ENCODE peak calls at places on chromosomes 4 and X, in four cellular contexts. D, H, A and N are unnamed samples. For H3K36me3, the result is how much of the 10 kb centered on the place peaks cover.

GRCh38 chr4:128338634-128339355 is 51.2 kb upstream of the PGRMC2 start:
- DNase-seq in A (no peak), D (no peak), H (no peak), N (no peak)

GRCh38 chr4:47383829-47384427 is 79.6 kb downstream of the COMMD8 start:
- DNase-seq in H (peak), A (no peak), D (no peak), N (no peak)

GRCh38 chr4:100839712-100840111 is 321.9 kb upstream of the EMCN start:
- DNase-seq in A (no peak), D (no peak), H (no peak), N (no peak)

GRCh38 chrX:104660092-104660491 is 94.1 kb downstream of the IL1RAPL2 start:
- DNase-seq in H (no peak), A (no peak), D (no peak), N (no peak)

GRCh38 chr4:125750827-125751466 is 436.2 kb downstream of the FAT4 start:
- DNase-seq in H (peak), A (peak), D (no peak), N (no peak)

GRCh38 chrX:151359931-151360871 is 36.8 kb upstream of the VMA21 start:
- DNase-seq in D (no peak), A (peak), H (peak), N (no peak)

GRCh38 chr4:134001057-134001456 is 200.5 kb downstream of the PABPC4L start:
- DNase-seq in H (no peak), A (no peak), D (no peak), N (no peak)

GRCh38 chrX:154824638-154825037 is 9.8 kb downstream of the SMIM9 start:
- DNase-seq in H (no peak), D (no peak), A (no peak), N (no peak)

GRCh38 chr4:184769285-184769825 is 35.5 kb upstream of the CENPU start:
- DNase-seq in D (no peak), H (no peak), A (no peak), N (no peak)
- H3K36me3 ChIP-seq in D (half or more), H (under half), A (under half), N (under half)

DNA sequence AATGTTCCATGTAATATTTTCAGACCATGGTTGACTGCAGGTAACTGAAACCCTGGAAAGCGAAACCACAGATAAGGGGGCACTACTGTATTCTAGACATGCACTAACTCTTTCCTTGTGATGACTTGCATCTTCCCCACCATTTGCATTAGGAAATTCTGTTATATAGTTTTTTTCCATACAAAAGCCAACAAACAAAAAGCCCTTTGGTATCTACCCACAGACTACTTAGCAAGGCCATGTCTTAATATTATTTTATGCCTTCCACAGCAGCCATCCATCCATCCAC is 23.5 kb downstream of the OCIAD1 start:
- DNase-seq in H (no peak), A (no peak), D (no peak), N (no peak)
- H3K36me3 ChIP-seq in H (under half), A (under half), D (half or more), N (under half)

GRCh38 chrX:74372272-74372671 is 49.0 kb upstream of the SLC16A2 start:
- DNase-seq in H (no peak), A (no peak), D (no peak), N (no peak)
- H3K36me3 ChIP-seq in H (under half), A (under half), D (under half), N (under half)

GRCh38 chr4:108013955-108014354 is 24.3 kb downstream of the HADH start:
- DNase-seq in A (no peak), H (no peak), D (no peak), N (no peak)

GRCh38 chr4:108013332-108013731 is 23.6 kb downstream of the HADH start:
- DNase-seq in D (no peak), A (no peak), H (no peak), N (no peak)

GRCh38 chr4:108024078-108024990 is 34.6 kb downstream of the HADH start:
- DNase-seq in A (no peak), H (no peak), D (no peak), N (no peak)

GRCh38 chr4:108018038-108018883 is 28.6 kb downstream of the HADH start:
- DNase-seq in D (peak), H (peak), A (peak), N (no peak)

GRCh38 chr4:108018884-108019187 is 29.1 kb downstream of the HADH start:
- DNase-seq in D (no peak), A (no peak), H (no peak), N (no peak)
- H3K36me3 ChIP-seq in D (half or more), A (under half), H (under half), N (under half)

GRCh38 chr4:87442889-87443288 is 20.5 kb downstream of the NUDT9 start:
- DNase-seq in D (no peak), A (no peak), H (no peak), N (no peak)
- H3K36me3 ChIP-seq in D (half or more), A (under half), H (under half), N (half or more)

DNA sequence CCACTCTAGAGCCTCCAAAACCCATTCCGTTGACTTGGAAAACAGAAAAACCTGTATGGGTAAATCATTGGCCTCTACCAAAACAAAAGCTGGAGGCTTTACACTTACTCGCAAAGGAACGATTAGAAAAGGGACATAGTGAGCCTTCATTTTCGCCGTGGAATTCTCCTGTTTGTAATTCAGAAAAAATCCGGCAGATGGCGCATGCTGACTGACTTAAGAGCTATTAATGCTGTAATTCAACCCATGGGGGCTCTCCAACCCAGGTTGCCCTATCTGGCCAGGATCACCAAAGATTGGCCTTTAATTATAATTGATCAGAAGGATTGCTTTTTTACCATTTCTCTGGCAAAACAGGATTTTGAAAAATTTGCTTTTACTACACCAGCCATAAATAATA is 60.8 kb downstream of the ZNF732 start:
- DNase-seq in D (no peak), H (peak), A (peak), N (no peak)
- H3K36me3 ChIP-seq in D (under half), H (under half), A (under half), N (under half)

DNA sequence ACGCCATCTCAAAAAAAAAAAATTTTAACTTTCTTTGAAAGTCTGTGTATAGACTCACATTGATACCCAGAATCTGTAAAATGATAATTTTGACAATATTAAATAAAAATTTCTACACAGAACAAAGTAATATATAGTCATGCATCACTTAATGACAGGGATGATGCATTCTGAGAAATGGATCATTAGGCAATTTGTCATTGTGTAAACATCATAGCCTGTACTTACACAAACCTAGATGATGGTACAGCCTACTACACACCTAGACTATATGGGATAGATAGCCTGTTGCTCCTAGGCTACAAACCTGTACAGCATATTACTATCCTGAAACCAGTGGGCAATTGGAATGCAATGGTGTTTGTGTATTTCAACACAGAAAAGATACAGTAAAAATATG is 107.7 kb downstream of the BLTP1 start:
- DNase-seq in A (no peak), D (no peak), H (no peak), N (no peak)
- H3K36me3 ChIP-seq in A (under half), D (half or more), H (under half), N (half or more)

GRCh38 chr4:68319040-68319439 is 30.9 kb downstream of the YTHDC1 start:
- DNase-seq in H (no peak), A (no peak), D (no peak), N (no peak)

GRCh38 chr4:68326146-68326545 is 23.7 kb downstream of the YTHDC1 start:
- DNase-seq in A (no peak), D (no peak), H (no peak), N (no peak)

DNA sequence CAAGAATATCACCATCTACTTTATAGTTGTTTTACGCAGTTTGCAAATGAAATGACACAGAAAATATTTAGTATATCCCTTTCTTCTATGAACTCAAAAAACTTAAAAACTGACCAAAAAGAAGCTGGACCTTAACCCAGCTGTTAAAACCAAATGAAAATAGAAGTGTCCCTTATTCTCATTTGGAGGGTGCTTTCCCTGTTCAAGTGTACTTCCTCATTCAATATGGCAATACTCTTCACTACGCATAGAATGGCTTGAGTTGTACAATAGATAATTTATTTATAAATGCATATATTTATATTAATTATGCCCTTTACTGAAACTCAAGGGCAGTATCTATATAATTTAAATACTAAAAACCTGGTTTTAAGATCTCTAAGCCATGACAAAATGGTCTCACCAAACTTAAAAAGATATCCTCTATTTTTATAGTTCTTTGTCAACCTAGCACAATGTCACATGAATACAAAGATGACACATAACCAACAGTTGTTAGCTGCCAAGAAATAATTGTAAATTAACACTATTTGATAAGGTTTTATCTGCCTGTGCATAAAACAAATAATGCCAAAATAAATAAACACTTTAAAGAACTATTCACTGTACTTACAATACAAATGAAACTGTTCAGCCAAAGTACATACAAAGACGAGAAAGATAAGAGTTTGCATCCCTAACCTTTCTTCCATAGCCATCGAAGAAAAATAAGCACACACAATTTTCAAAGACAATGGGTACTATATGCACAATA is 25.2 kb downstream of the YTHDC1 start:
- DNase-seq in H (no peak), A (no peak), D (no peak), N (no peak)
- H3K36me3 ChIP-seq in H (under half), A (under half), D (half or more), N (half or more)

GRCh38 chr4:108094923-108095482 is 73.7 kb downstream of the LEF1 start:
- DNase-seq in A (no peak), D (no peak), H (no peak), N (no peak)
- H3K36me3 ChIP-seq in A (under half), D (under half), H (under half), N (under half)

GRCh38 chr4:83266689-83267088 is 17.9 kb downstream of the COQ2 start:
- DNase-seq in D (no peak), A (no peak), H (no peak), N (no peak)
- H3K36me3 ChIP-seq in D (half or more), A (under half), H (under half), N (under half)